ENCODE peak calls at places on chromosomes 12 and 14, in four cellular contexts. E, F, Q and A are unnamed samples.

GRCh38 chr14:65356327-65356836 is 56.1 kb upstream of the FUT8 start:
- DNase-seq in E (no peak), F (peak), Q (no peak), A (no peak)

GRCh38 chr12:6369916-6370575 is 5.3 kb downstream of the SCNN1A start:
- DNase-seq in Q (no peak), E (no peak), F (no peak), A (no peak)

GRCh38 chr12:26121841-26122680 is 2.8 kb downstream of the BHLHE41 start:
- DNase-seq in Q (no peak), F (no peak), E (peak), A (peak)

GRCh38 chr12:21906919-21907642 is 34.1 kb downstream of the ABCC9 start:
- DNase-seq in Q (no peak), F (no peak), E (no peak), A (no peak)

GRCh38 chr12:22684526-22685118 is 59.7 kb downstream of the ETNK1 start:
- DNase-seq in F (no peak), Q (no peak), E (no peak), A (no peak)

GRCh38 chr12:124289634-124290600 is 5.0 kb upstream of the RFLNA start:
- DNase-seq in Q (no peak), E (no peak), F (peak), A (no peak)

GRCh38 chr12:92142251-92142896 is 3.3 kb downstream of the BTG1 start:
- DNase-seq in Q (no peak), E (no peak), F (no peak), A (no peak)

GRCh38 chr12:75162845-75163244 is 46.8 kb downstream of the KCNC2 start:
- DNase-seq in F (no peak), E (no peak), Q (no peak), A (no peak)

GRCh38 chr14:81471062-81471461 is 62.6 kb downstream of the SEL1L start:
- DNase-seq in F (no peak), E (no peak), Q (no peak), A (no peak)

GRCh38 chr12:132393991-132394949 is 64.9 kb upstream of the GALNT9 start:
- DNase-seq in F (no peak), E (no peak), Q (no peak), A (no peak)

GRCh38 chr12:51847830-51848727 is at the start of gene FIGNL2:
- DNase-seq in Q (peak), E (no peak), F (no peak), A (peak)

GRCh38 chr14:93880025-93880820 is 46.9 kb upstream of the FAM181A start:
- DNase-seq in F (peak), E (no peak), Q (peak), A (no peak)

GRCh38 chr12:47004634-47005033 is 74.8 kb upstream of the PCED1B start:
- DNase-seq in E (no peak), F (no peak), Q (no peak), A (peak)

GRCh38 chr14:68547305-68548193 is 245.3 kb downstream of the ZFP36L1 start:
- DNase-seq in F (peak), E (no peak), Q (no peak), A (no peak)

GRCh38 chr12:92080390-92081285 is 65.0 kb downstream of the BTG1 start:
- DNase-seq in F (no peak), Q (no peak), E (no peak), A (no peak)

GRCh38 chr12:49264466-49264872 is 413 bp upstream of the TUBA1C start:
- DNase-seq in Q (no peak), E (no peak), F (no peak), A (no peak)

GRCh38 chr12:2274733-2275132 is 221.9 kb downstream of the CACNA1C start:
- DNase-seq in Q (no peak), F (no peak), E (no peak), A (no peak)

GRCh38 chr12:124864326-124864752 is 675 bp upstream of the SCARB1 start:
- DNase-seq in E (no peak), F (no peak), Q (no peak), A (no peak)

GRCh38 chr14:97185186-97185585 is 388.0 kb downstream of the VRK1 start:
- DNase-seq in E (no peak), F (no peak), Q (no peak), A (no peak)

GRCh38 chr12:116164263-116164817 is 113.2 kb downstream of the MED13L start:
- DNase-seq in E (no peak), Q (no peak), F (no peak), A (no peak)

GRCh38 chr12:70609739-70610491 is 27.3 kb downstream of the PTPRB start:
- DNase-seq in F (peak), E (peak), Q (no peak), A (peak)

GRCh38 chr14:71212683-71213107 is 305.4 kb downstream of the PCNX1 start:
- DNase-seq in E (no peak), Q (no peak), F (no peak), A (no peak)

GRCh38 chr12:94962680-94963079 is 40.8 kb downstream of the NDUFA12 start:
- DNase-seq in Q (no peak), F (no peak), E (no peak), A (no peak)

GRCh38 chr12:16165506-16165905 is 112.0 kb downstream of the SLC15A5 start:
- DNase-seq in Q (peak), E (peak), F (peak), A (no peak)

GRCh38 chr14:85415015-85415712 is 114.8 kb upstream of the FLRT2 start:
- DNase-seq in E (peak), Q (peak), F (peak), A (no peak)

GRCh38 chr14:98462908-98463307 is 809.1 kb downstream of the BCL11B start:
- DNase-seq in E (no peak), Q (no peak), F (no peak), A (no peak)

GRCh38 chr14:23610090-23610814 is 25.9 kb upstream of the DHRS2 start:
- DNase-seq in F (no peak), E (no peak), Q (no peak), A (no peak)

GRCh38 chr12:116093915-116094314 is 183.6 kb downstream of the MED13L start:
- DNase-seq in F (no peak), Q (no peak), E (no peak), A (no peak)

GRCh38 chr12:94649349-94650142 is 811 bp downstream of the TMCC3 start:
- DNase-seq in F (peak), E (peak), Q (no peak), A (peak)

GRCh38 chr12:64781374-64782029 is 22.3 kb upstream of the GNS start:
- DNase-seq in Q (no peak), E (peak), F (peak), A (no peak)

GRCh38 chr14:64671591-64671990 is 32.6 kb upstream of the PLEKHG3 start:
- DNase-seq in F (no peak), E (no peak), Q (no peak), A (no peak)

GRCh38 chr12:14853966-14854365 is 10.6 kb upstream of the ART4 start:
- DNase-seq in E (no peak), Q (no peak), F (no peak), A (no peak)

GRCh38 chr12:4763549-4763948 is 43.3 kb downstream of the GALNT8 start:
- DNase-seq in Q (no peak), E (no peak), F (peak), A (no peak)

GRCh38 chr12:46682148-46682547 is 143.6 kb downstream of the SLC38A4 start:
- DNase-seq in Q (no peak), E (no peak), F (no peak), A (no peak)

GRCh38 chr12:64598831-64599230 is 11.5 kb upstream of the RASSF3 start:
- DNase-seq in F (no peak), Q (no peak), E (no peak), A (peak)

GRCh38 chr12:94261781-94262180 is 113.4 kb downstream of the PLXNC1 start:
- DNase-seq in Q (no peak), F (no peak), E (no peak), A (no peak)

GRCh38 chr12:108840605-108841328 is 16.6 kb downstream of the SSH1 start:
- DNase-seq in Q (no peak), F (no peak), E (no peak), A (no peak)

GRCh38 chr14:95647926-95648325 is 38.3 kb upstream of the TCL1B start:
- DNase-seq in Q (no peak), E (no peak), F (no peak), A (no peak)

GRCh38 chr14:95649230-95649629 is 37.0 kb upstream of the TCL1B start:
- DNase-seq in F (no peak), E (no peak), Q (no peak), A (no peak)

GRCh38 chr14:95652171-95652570 is 34.1 kb upstream of the TCL1B start:
- DNase-seq in Q (no peak), F (no peak), E (no peak), A (no peak)

GRCh38 chr14:95652690-95653089 is 33.5 kb upstream of the TCL1B start:
- DNase-seq in F (no peak), Q (no peak), E (no peak), A (no peak)

DNA sequence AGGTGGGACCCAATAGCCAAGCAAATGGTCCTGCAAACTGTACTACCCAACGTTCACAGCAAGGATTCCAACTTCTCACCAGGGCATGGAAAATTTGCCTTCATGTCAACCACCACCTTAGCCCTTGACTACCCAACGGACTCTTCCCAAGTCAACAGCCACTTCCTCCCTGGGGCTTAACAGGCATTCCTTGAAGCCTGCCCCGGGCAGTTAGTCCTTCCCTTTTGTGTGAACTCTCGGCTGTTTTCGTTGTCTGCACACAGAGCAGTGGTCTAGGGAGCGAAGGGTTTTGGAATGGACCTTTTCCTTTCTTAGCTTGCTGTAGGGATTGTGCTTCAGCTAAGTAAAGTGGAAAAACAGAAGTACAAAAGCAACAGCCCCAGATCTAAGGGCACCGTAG is 35.2 kb upstream of the TCL1B start:
- DNase-seq in E (no peak), F (no peak), Q (no peak), A (no peak)
- TF ChIP-seq POLR2A in E (no peak), F (no peak), Q (no peak), A (no peak)

GRCh38 chr14:92514844-92515509 is 1.4 kb downstream of the RIN3 start:
- DNase-seq in F (no peak), Q (no peak), E (no peak), A (no peak)
- H3K27ac ChIP-seq in F (peak), Q (no peak), E (no peak), A (peak)

DNA sequence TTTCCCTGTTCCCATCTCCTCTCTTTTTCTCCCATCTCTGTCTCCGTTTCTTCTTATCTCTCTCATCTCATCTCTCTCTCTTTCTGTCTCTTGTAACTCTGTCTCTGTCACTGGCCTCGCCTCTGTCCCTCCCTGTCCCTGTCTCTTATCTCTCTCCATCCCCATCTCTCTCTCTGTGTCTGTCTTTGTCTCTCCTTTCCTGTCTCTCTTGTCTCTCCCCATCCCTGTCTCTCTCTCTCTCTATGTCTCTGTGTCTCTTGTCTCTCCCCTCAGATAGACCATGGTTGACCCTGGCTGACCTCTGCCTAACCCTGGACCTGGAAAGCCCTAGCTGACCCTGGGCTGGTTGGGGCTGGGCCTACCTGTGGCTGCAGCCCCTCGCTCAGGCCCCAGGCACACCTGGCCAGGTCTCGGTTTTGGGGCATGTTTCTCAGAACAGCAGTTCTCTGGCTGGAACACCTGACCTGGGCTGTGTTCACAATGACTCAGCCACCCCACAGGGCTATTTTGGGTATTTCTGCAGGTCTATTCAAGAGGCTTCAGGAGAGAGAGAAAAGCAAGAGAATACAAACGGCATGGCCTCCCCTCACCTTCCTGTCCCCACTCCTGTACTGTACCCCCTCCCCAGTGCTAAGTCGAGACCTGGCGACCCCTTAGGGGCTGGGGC is 174.4 kb downstream of the TMEM121 start:
- DNase-seq in F (no peak), Q (no peak), E (no peak), A (no peak)
- TF ChIP-seq CTCF in F (no peak), Q (no peak), E (no peak), A (no peak)

DNA sequence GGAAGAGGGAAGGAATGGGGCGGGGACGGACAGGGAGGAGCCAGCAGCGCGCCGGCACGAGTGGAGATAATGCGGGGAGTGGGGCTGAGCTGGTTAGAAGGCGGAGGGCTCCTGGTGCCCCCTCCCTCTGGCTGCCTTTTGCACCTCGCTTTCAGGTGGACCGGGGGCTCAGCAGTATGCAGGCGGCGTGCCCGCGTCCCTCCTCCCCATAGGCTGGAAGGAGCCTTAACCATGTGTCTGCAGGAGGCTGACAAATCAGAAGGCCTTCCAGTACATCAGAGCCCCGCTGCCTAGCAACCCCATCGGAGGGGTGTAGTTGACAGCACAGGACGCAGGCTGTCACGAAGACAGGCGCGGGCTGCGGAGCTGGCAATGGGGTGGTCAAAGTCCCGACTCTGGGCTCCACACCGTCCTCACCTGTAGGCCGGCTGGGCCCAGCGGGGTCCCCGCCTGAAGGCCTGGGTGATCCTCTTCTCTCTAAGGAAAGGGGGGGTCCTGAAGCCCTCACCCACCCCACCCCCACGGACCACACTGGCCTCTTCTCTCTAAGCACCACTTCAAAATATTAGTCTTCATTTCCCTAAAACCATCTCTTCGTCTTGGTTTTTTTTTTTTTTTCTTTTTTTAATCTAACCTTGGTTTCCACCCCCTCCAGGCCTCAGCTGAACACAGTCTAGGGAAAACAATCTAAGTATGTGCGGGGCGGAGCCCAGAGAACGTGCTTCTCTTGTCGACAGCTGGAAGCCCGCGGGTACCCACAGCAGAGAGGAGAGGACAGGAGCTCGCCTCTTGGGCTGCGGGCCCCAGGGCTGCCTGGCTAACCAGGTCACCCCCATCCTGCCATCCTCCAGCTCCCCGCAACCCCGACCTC is 44.5 kb downstream of the KDM2B start:
- DNase-seq in E (peak), Q (peak), F (peak), A (peak)
- TF ChIP-seq POLR2A in E (no peak), Q (peak), F (peak), A (no peak)

GRCh38 chr14:87995500-87996275 is 2.7 kb upstream of the GALC start:
- DNase-seq in F (no peak), Q (no peak), E (no peak), A (no peak)

GRCh38 chr14:87994974-87995373 is 2.0 kb upstream of the GALC start:
- DNase-seq in F (peak), E (no peak), Q (no peak), A (no peak)

GRCh38 chr14:87996276-87996592 is 3.3 kb upstream of the GALC start:
- DNase-seq in Q (no peak), F (no peak), E (no peak), A (no peak)

GRCh38 chr14:87999282-87999681 is 5.7 kb upstream of the GPR65 start:
- DNase-seq in E (no peak), Q (no peak), F (no peak), A (no peak)

DNA sequence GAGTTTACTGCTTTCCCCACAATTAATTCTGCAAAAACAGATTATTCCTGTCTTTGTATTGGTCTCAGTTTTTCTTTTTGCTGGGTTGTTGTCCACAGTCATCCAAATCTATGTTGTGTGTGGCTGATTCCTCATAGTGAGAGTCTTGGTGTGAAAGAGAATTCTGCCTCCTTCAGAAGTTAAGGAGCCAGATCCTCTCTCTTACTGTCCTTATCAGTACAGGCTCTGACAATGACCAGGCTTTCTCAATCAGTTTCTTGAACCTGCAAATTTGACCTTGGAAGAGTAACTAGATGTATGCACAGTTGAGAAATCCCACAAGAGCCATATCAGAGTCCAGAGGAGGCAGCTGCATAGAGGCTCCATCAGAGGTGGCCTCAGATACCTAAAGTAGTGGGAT is 5.4 kb upstream of the GALC start:
- DNase-seq in E (no peak), F (no peak), Q (no peak), A (no peak)
- H3K27ac ChIP-seq in E (no peak), F (no peak), Q (no peak), A (no peak)

DNA sequence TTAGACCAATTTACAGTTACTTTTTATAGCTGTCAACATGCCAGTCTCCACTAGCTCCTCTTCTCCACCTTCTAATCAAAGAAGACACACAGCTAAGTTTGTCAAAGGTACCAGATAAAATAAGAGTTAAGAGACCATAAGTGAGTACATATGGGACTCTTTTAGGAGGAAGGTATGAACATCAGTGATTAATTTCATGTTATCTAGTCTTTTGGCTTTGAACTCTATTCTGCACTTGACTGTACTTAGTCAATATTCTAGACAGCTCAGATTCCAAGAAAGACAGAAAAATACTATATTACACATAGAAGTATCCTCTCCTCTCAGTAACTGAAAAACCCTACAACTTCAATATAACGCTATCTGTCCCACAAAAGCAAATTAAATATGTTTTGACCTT is 28.1 kb downstream of the CAPRIN2 start:
- DNase-seq in F (no peak), E (no peak), Q (no peak), A (no peak)
- TF ChIP-seq CTCF in F (no peak), E (no peak), Q (no peak), A (no peak)

DNA sequence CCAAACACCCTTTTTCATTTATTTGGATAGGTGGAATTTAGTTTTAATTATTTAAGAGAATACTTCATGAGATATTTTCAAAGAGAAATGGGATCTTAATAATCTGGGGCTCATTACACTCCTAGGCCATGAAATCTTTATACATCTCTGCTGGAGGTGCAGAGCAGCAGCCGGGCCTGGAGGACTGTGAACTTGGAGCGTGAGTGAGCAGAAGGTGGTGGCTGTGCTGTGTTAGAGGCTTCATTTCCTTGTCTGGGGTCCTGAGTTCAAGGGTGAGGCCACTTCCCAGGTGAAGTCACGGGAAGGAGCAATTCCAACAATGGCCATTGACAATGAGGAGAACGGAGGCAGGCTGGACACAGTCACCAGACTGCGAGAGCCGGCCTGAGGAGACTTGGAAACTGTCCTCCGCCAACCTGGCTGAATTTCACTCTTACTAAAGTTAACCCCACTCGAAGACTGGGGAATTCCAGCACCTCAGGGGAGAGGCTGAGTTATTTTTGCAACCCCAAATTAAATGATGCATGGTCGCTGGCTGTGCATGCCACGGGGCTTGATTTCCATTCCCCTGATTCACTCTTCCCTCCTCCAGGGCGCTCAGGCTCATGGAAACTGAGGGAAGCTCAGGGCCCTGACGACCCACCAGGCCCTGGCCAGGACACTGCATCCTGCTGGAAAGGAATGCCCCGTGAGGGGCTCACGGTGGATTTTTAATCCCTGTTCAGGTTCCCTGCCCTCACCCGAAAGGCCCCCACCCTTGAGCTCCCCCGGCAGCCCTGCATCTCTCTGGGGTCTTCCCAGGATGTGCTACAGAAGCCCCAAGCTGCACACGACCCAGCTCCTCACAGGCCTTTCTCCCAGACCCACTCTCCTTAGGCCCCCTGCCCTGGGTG is 22.6 kb upstream of the TRAF3 start:
- DNase-seq in F (no peak), E (no peak), Q (no peak), A (no peak)
- TF ChIP-seq POLR2A in F (no peak), E (no peak), Q (no peak), A (no peak)

GRCh38 chr12:53049582-53050318 is at the start of gene TNS2:
- DNase-seq in E (peak), Q (peak), F (peak), A (peak)
- H3K27ac ChIP-seq in E (peak), Q (peak), F (peak), A (peak)